ENCODE peak calls at places on chromosomes 5 and 9, in four cellular contexts. F, L, X and O are unnamed samples.
A peak's percentile ranks its signal among the peaks of the same experiment; 100 is the strongest.

GRCh38 chr5:134149571-134150303 is 27.0 kb downstream of the SKP1 start:
- DNase-seq in F (no peak), L (no peak), X (peak; percentile 27), O (no peak)

GRCh38 chr5:160175438-160176218 is 53.7 kb upstream of the FABP6 start:
- DNase-seq in F (no peak), L (peak; percentile 87), X (peak; percentile 42), O (no peak)

GRCh38 chr9:127968717-127969383 is 11.9 kb downstream of the EEIG1 start:
- DNase-seq in F (no peak), L (peak; percentile 60), X (peak; percentile 93), O (no peak)

GRCh38 chr5:178450121-178450631 is 140.0 kb downstream of the COL23A1 start:
- DNase-seq in F (no peak), L (no peak), X (no peak), O (no peak)

GRCh38 chr5:159170021-159170420 is 39.3 kb downstream of the RNF145 start:
- DNase-seq in F (no peak), L (no peak), X (no peak), O (no peak)

GRCh38 chr9:123353984-123354591 is 1.9 kb upstream of the CRB2 start:
- DNase-seq in F (peak; percentile 53), L (peak; percentile 61), X (peak; percentile 56), O (peak; percentile 54)

GRCh38 chr9:129584136-129584535 is 36.8 kb downstream of the C9orf50 start:
- DNase-seq in F (peak; percentile 45), L (peak; percentile 66), X (peak; percentile 93), O (peak; percentile 40)

GRCh38 chr5:107864793-107865192 is 194.1 kb upstream of the EFNA5 start:
- DNase-seq in F (no peak), L (no peak), X (peak; percentile 48), O (no peak)

GRCh38 chr5:161406880-161407279 is 139.6 kb downstream of the GABRB2 start:
- DNase-seq in F (no peak), L (peak; percentile 53), X (no peak), O (no peak)

GRCh38 chr9:98150726-98151125 is 31.7 kb upstream of the TRIM14 start:
- DNase-seq in F (no peak), L (no peak), X (no peak), O (no peak)

GRCh38 chr5:851076-851475 is 290 bp upstream of the ZDHHC11 start:
- DNase-seq in F (peak; percentile 1), L (no peak), X (no peak), O (no peak)

GRCh38 chr9:122222741-122223140 is 6.0 kb downstream of the LHX6 start:
- DNase-seq in F (no peak), L (no peak), X (no peak), O (no peak)

GRCh38 chr5:16964821-16965220 is 28.7 kb upstream of the MYO10 start:
- DNase-seq in F (no peak), L (peak; percentile 50), X (no peak), O (no peak)

GRCh38 chr9:16619897-16620296 is 250.6 kb downstream of the BNC2 start:
- DNase-seq in F (no peak), L (no peak), X (no peak), O (no peak)

GRCh38 chr5:150209020-150209635 is 19.3 kb downstream of the SLC6A7 start:
- DNase-seq in F (peak; percentile 53), L (peak; percentile 66), X (peak; percentile 56), O (peak; percentile 27)

GRCh38 chr9:91416086-91416712 is 7.4 kb downstream of the NFIL3 start:
- DNase-seq in F (no peak), L (no peak), X (peak; percentile 64), O (no peak)

GRCh38 chr9:138117836-138118235 is 240.3 kb downstream of the CACNA1B start:
- DNase-seq in F (no peak), L (no peak), X (no peak), O (no peak)

GRCh38 chr5:1777281-1778137 is 22.1 kb downstream of the MRPL36 start:
- DNase-seq in F (no peak), L (no peak), X (no peak), O (no peak)